ENCODE peak calls at places on chromosomes 12 and 14, in four cellular contexts. H, I, N and B are unnamed samples.

GRCh38 chr12:94272280-94272679 is 123.9 kb downstream of the PLXNC1 start:
- DNase-seq in H (no peak), I (no peak), N (no peak), B (no peak)

GRCh38 chr12:92044435-92044834 is 101.2 kb downstream of the BTG1 start:
- DNase-seq in H (no peak), I (peak), N (no peak), B (no peak)

GRCh38 chr12:5230861-5231260 is 187.2 kb downstream of the KCNA5 start:
- DNase-seq in H (no peak), I (no peak), N (no peak), B (no peak)

GRCh38 chr14:50599700-50600444 is 39.9 kb downstream of the ATL1 start:
- DNase-seq in H (no peak), I (no peak), N (no peak), B (no peak)

GRCh38 chr14:94540031-94540794 is 21.0 kb upstream of the SERPINA4 start:
- DNase-seq in H (no peak), I (no peak), N (no peak), B (no peak)

GRCh38 chr14:74425525-74426201 is 347 bp downstream of the SYNDIG1L start:
- DNase-seq in H (no peak), I (peak), N (no peak), B (no peak)

GRCh38 chr14:106436310-106436905 is 910.0 kb downstream of the TMEM121 start:
- DNase-seq in H (peak), I (peak), N (peak), B (peak)

GRCh38 chr12:63151898-63152700 is 1.1 kb upstream of the AVPR1A start:
- DNase-seq in H (peak), I (peak), N (peak), B (no peak)

GRCh38 chr12:19288603-19289244 is 150.6 kb upstream of the AEBP2 start:
- DNase-seq in H (no peak), I (no peak), N (no peak), B (no peak)

GRCh38 chr12:107448198-107448597 is 237.4 kb upstream of the PWP1 start:
- DNase-seq in H (no peak), I (peak), N (no peak), B (no peak)